ENCODE peak calls at places on chromosomes 12 and 14, in four cellular contexts. K is tibial nerve, T is heart left ventricle, R is spleen. D is an unnamed sample. For H3K4me1, the result is how much of the 10 kb centered on the place peaks cover.

GRCh38 chr12:21677622-21678277 is 20.1 kb upstream of the LDHB start:
- DNase-seq in K (no peak), T (no peak), R (no peak), D (no peak)

GRCh38 chr12:2248901-2249381 is 196.2 kb downstream of the CACNA1C start:
- DNase-seq in K (no peak), T (no peak), R (no peak), D (no peak)

GRCh38 chr14:75487155-75487671 is 35.1 kb upstream of the BATF start:
- DNase-seq in K (no peak), T (no peak), R (no peak), D (no peak)

GRCh38 chr12:79782197-79782890 is 91.6 kb upstream of the PAWR start:
- DNase-seq in K (no peak), T (no peak), R (no peak), D (no peak)

GRCh38 chr12:64461634-64462414 is 9.9 kb downstream of the TBK1 start:
- DNase-seq in K (no peak), T (no peak), R (no peak), D (no peak)

GRCh38 chr12:93979189-93979588 is 169.2 kb upstream of the PLXNC1 start:
- DNase-seq in K (no peak), T (no peak), R (no peak), D (no peak)

GRCh38 chr12:39138268-39138667 is 232.9 kb upstream of the CPNE8 start:
- DNase-seq in K (no peak), T (no peak), R (no peak), D (no peak)

GRCh38 chr12:104974626-104975290 is 11.4 kb upstream of the NOPCHAP1 start:
- DNase-seq in K (no peak), T (no peak), R (no peak), D (no peak)

GRCh38 chr12:1830981-1831930 is 10.9 kb downstream of the LRTM2 start:
- DNase-seq in K (no peak), T (peak), R (peak), D (peak)

GRCh38 chr14:23580152-23580926 is 1.7 kb upstream of the JPH4 start:
- DNase-seq in K (no peak), T (no peak), R (no peak), D (no peak)

GRCh38 chr12:108833757-108834472 is 23.5 kb downstream of the SSH1 start:
- DNase-seq in K (peak), T (peak), R (peak), D (peak)

GRCh38 chr12:118417942-118418341 is 41.6 kb downstream of the SUDS3 start:
- DNase-seq in K (no peak), T (no peak), R (no peak), D (no peak)

GRCh38 chr12:104695453-104696148 is 238.9 kb downstream of the CHST11 start:
- DNase-seq in K (no peak), T (no peak), R (no peak), D (no peak)

GRCh38 chr14:73259837-73260236 is 22.5 kb downstream of the PAPLN start:
- DNase-seq in K (no peak), T (no peak), R (peak), D (no peak)

GRCh38 chr14:52455291-52456088 is 96.8 kb downstream of the TXNDC16 start:
- DNase-seq in K (no peak), T (no peak), R (no peak), D (no peak)

DNA sequence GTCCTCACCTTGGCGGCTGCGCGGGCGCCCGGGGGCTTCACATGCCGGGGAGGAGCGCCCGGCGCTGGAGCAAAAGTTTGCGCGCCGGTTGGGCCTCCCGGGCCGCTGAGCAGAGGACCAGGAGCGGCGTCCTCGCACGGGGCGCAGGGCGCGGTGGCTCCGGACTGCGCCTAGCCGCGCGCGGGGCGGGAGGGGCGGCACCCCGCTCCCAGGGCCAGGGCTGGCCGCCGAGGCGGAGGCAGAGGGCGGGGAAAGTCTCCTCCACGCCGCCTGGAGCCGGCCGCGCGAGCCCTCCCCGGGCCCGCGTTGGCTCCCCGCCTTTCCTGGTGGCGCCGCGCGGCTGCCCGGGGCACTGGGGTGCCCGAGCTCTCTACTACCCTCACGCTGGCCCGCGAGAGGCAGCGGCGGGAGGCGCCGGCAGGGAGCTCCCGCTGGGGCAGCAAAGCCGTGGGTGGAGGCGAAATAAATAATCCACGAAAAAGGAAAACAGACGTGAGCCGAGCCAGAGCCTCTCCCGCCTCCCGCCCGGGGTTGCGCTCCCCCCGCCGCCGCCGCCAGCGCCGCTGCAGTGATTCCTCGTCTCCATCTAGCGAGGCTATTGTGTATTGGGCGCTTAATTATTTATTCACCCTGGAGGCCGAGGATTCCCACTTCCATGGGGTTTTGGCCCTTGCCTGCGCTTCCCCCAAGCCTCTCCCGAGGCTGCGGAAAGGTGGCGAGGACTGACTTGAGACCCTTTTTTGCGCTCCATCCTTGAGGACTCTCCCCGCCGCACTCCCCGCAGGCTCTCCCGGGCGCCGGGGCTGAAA is 476 bp upstream of the PRIMA1 start:
- DNase-seq in K (no peak), T (peak), R (no peak), D (no peak)
- TF ChIP-seq CTCF in K (peak), T (no peak), R (no peak), D (no peak)

DNA sequence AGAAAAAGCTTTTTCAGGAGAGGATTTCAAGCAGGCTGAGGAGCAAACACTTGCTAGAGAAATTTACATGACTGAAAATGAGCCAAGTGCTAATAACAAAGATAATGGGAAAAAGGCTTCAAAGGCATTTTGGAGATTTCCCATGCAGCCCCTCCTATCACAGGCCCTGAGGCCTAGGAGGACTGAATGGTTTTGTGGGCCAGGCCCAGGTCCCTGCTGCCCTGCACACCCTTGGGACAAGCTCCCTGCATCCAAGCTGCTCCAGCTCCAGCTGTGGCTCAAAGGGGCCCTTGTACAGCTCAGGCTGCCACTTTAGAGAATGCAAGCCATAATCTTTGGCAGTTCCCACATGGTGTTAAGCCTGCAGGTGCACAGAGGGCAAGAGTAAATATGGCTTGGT is 154.0 kb upstream of the LMNTD1 start:
- DNase-seq in K (no peak), T (no peak), R (no peak), D (no peak)
- H3K4me1 ChIP-seq in K (under half), T (under half), R (under half), D (under half)

DNA sequence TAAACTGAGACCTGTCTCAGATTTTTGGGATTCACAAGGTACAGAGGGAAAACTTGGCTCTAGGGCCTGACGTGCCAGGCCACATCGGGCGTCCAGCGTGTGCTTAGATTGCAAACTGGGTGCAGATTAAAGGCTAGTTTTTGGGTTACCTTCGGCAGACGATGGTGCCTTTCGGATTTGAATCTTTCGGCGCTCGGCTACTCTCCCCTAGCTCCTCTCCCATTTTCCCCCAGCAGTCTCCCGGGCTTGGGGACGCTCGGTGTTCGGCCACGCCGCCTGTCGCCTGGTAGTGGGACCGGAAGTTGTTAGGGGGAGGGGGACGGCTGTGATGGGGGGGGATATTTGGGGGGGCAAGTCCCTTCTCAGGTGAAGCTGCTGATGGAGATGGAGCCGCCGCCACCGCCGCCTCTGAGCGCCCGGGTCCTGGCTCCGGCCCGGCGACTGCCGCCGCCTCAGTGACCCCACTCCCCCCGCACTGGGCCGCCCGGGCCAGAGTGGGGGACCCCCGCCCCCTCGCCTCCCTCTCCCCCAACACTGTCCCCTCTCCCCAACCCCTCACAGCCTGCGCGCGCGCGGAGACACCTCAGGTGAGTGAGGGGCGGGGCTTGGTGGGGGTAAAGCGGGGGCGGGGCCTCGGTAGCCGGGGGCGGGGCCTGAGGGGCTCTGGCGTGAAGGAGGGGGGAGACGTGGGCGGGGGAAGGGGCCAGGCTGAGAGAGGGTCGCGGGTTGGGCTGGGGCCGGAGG is 10.2 kb downstream of the SUOX start:
- DNase-seq in K (peak), T (peak), R (peak), D (peak)
- TF ChIP-seq POLR2A in K (no peak), T (no peak), R (no peak), D (no peak)

GRCh38 chr12:91729543-91729942 is 416.1 kb downstream of the BTG1 start:
- DNase-seq in K (no peak), T (no peak), R (no peak), D (no peak)
- TF ChIP-seq CTCF in K (no peak), T (no peak), R (no peak), D (no peak)

GRCh38 chr14:93044116-93044515 is 71.6 kb downstream of the ITPK1 start:
- DNase-seq in K (no peak), T (no peak), R (no peak), D (no peak)
- H3K4me1 ChIP-seq in K (under half), T (under half), R (half or more), D (under half)

GRCh38 chr14:34713681-34714319 is 593 bp downstream of the CFL2 start:
- DNase-seq in K (peak), T (peak), R (no peak), D (peak)
- TF ChIP-seq POLR2A in K (no peak), T (no peak), R (no peak), D (peak)

GRCh38 chr12:69744109-69744508 is 5.4 kb downstream of the RAB3IP start:
- DNase-seq in K (no peak), T (no peak), R (no peak), D (no peak)

GRCh38 chr12:69733638-69734037 is 5.0 kb upstream of the RAB3IP start:
- DNase-seq in K (no peak), T (no peak), R (no peak), D (no peak)

GRCh38 chr12:69739287-69740191 is 879 bp downstream of the RAB3IP start:
- DNase-seq in K (peak), T (peak), R (peak), D (peak)

DNA sequence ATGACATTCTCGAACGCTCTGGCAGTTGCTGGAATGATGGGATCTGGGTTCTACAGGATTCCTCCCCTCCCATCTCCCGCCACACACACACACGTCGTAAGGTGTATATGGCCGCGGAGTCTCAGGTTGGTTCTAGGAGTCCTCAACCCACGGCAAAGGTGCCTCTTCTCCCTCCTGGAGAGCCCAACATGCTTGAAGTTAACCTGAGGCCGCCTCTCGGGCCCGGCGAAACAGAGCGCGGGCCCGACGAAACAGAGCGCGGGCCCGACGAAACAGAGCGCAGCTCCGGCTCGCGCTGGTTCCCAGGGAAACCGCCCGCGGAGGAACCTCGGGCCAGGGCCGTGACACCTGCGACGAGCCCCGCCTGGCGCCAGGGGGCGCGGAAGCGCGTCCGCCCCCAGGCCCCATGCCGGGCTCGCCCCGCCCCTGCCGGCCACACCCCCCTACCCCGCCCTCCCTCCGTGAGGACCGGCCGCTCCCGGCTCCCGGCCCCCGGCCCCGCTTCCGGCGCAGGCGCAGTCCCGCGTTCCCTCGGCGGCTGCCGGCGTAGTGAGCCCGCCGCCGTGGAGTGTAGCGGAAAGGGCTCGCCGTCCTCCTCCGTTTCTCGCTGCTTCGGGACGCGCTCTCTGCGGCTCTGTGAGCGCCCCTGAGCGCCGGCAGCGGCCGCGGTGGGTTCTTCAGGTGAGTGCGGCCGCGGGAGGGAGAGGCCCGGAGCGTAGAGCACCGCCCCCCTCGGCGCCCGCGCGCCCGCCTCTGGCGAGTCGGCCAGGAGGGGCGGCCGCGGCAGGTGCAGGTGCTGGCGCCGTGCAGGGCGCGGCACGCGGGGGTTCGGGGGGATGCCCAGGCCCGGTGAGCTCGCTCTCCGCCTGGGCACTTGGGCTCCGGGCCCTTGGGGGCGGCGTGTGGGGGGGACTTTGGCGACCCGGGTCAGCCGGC is at the start of gene RAB3IP:
- DNase-seq in K (peak), T (peak), R (peak), D (peak)
- TF ChIP-seq CTCF in K (peak), T (peak), R (peak), D (peak)

GRCh38 chr12:19826988-19827550 is 387.8 kb downstream of the AEBP2 start:
- DNase-seq in K (no peak), T (no peak), R (peak), D (no peak)
- H3K4me1 ChIP-seq in K (under half), T (under half), R (under half), D (under half)

D was measured in right lobe of liver.